ENCODE peak calls at places on chromosome 14, in eight cellular contexts. W, S, C, V, J, N, F and D are unnamed samples.

GRCh38 chr14:91171291-91171690 is 57.4 kb downstream of the DGLUCY start:
- DNase-seq in W (no peak), S (no peak), C (no peak), V (no peak), J (no peak), N (no peak), F (no peak), D (no peak)

GRCh38 chr14:100824156-100824555 is 1.8 kb upstream of the MEG3 start:
- DNase-seq in W (no peak), S (peak), C (no peak), V (no peak), J (no peak), N (peak), F (peak), D (peak)

GRCh38 chr14:21300892-21301291 is 21.0 kb downstream of the RPGRIP1 start:
- DNase-seq in W (no peak), S (no peak), C (no peak), V (peak), J (no peak), N (peak), F (peak), D (peak)

GRCh38 chr14:34250959-34251358 is 211.1 kb downstream of the SPTSSA start:
- DNase-seq in W (no peak), S (no peak), C (no peak), V (no peak), J (no peak), N (no peak), F (no peak), D (no peak)

GRCh38 chr14:99133563-99134332 is 138.2 kb downstream of the BCL11B start:
- DNase-seq in W (no peak), S (no peak), C (no peak), V (no peak), J (no peak), N (peak), F (peak), D (peak)

GRCh38 chr14:45135181-45135580 is 549 bp upstream of the FANCM start:
- DNase-seq in W (no peak), S (peak), C (no peak), V (no peak), J (no peak), N (no peak), F (no peak), D (peak)

GRCh38 chr14:72815459-72815858 is 78.4 kb downstream of the DPF3 start:
- DNase-seq in W (no peak), S (no peak), C (no peak), V (no peak), J (no peak), N (no peak), F (no peak), D (no peak)

GRCh38 chr14:50402965-50403364 is 6.3 kb upstream of the CDKL1 start:
- DNase-seq in W (no peak), S (no peak), C (no peak), V (no peak), J (no peak), N (no peak), F (no peak), D (no peak)

GRCh38 chr14:79986251-79986650 is 225.1 kb downstream of the DIO2 start:
- DNase-seq in W (no peak), S (no peak), C (no peak), V (no peak), J (no peak), N (no peak), F (no peak), D (no peak)

GRCh38 chr14:103618999-103619398 is 10.0 kb upstream of the KLC1 start:
- DNase-seq in W (no peak), S (no peak), C (no peak), V (no peak), J (peak), N (no peak), F (no peak), D (no peak)

GRCh38 chr14:64692597-64693350 is 11.4 kb upstream of the PLEKHG3 start:
- DNase-seq in W (no peak), S (no peak), C (no peak), V (no peak), J (no peak), N (no peak), F (no peak), D (no peak)

GRCh38 chr14:64769096-64770020 is 65.1 kb downstream of the PLEKHG3 start:
- DNase-seq in W (no peak), S (no peak), C (no peak), V (no peak), J (no peak), N (no peak), F (no peak), D (no peak)

GRCh38 chr14:96285667-96286066 is 29.7 kb downstream of the BDKRB1 start:
- DNase-seq in W (no peak), S (peak), C (no peak), V (no peak), J (peak), N (no peak), F (no peak), D (no peak)

GRCh38 chr14:31357279-31357678 is 63.1 kb downstream of the HEATR5A start:
- DNase-seq in W (no peak), S (no peak), C (no peak), V (no peak), J (no peak), N (no peak), F (no peak), D (no peak)

GRCh38 chr14:85595981-85596380 is 66.0 kb downstream of the FLRT2 start:
- DNase-seq in W (no peak), S (no peak), C (no peak), V (no peak), J (no peak), N (no peak), F (no peak), D (no peak)

GRCh38 chr14:60508707-60509437 is at the start of gene SIX6:
- DNase-seq in W (no peak), S (no peak), C (no peak), V (peak), J (no peak), N (peak), F (peak), D (peak)

GRCh38 chr14:76829016-76829365 is 2.8 kb downstream of the LRRC74A start:
- DNase-seq in W (no peak), S (no peak), C (no peak), V (no peak), J (no peak), N (no peak), F (no peak), D (peak)

GRCh38 chr14:60646202-60646886 is 2.9 kb downstream of the SIX1 start:
- DNase-seq in W (no peak), S (peak), C (no peak), V (peak), J (no peak), N (peak), F (peak), D (peak)

GRCh38 chr14:83548061-83548839 is 1981.7 kb upstream of the FLRT2 start:
- DNase-seq in W (no peak), S (peak), C (no peak), V (peak), J (peak), N (no peak), F (peak), D (peak)

GRCh38 chr14:54177861-54178591 is 218.8 kb upstream of the CDKN3 start:
- DNase-seq in W (no peak), S (no peak), C (no peak), V (no peak), J (peak), N (no peak), F (no peak), D (no peak)

GRCh38 chr14:96623676-96624484 is 121.7 kb downstream of the PAPOLA start:
- DNase-seq in W (no peak), S (no peak), C (no peak), V (no peak), J (no peak), N (peak), F (no peak), D (no peak)

GRCh38 chr14:61065671-61066070 is 84.6 kb downstream of the SLC38A6 start:
- DNase-seq in W (no peak), S (no peak), C (no peak), V (no peak), J (no peak), N (no peak), F (no peak), D (no peak)

GRCh38 chr14:42884100-42884499 is 1277.4 kb downstream of the LRFN5 start:
- DNase-seq in W (no peak), S (peak), C (no peak), V (no peak), J (peak), N (no peak), F (no peak), D (peak)

GRCh38 chr14:83870556-83870955 is 1659.4 kb upstream of the FLRT2 start:
- DNase-seq in W (no peak), S (no peak), C (no peak), V (no peak), J (no peak), N (no peak), F (no peak), D (no peak)

GRCh38 chr14:75647650-75648049 is 13.0 kb downstream of the ERG28 start:
- DNase-seq in W (no peak), S (peak), C (no peak), V (no peak), J (no peak), N (no peak), F (no peak), D (no peak)

GRCh38 chr14:58166005-58166983 is 14.3 kb upstream of the ARMH4 start:
- DNase-seq in W (peak), S (peak), C (peak), V (peak), J (peak), N (peak), F (peak), D (peak)

GRCh38 chr14:105146181-105146975 is 22.2 kb downstream of the JAG2 start:
- DNase-seq in W (no peak), S (no peak), C (no peak), V (no peak), J (no peak), N (peak), F (no peak), D (no peak)

GRCh38 chr14:39090548-39091111 is 12.4 kb downstream of the SEC23A start:
- DNase-seq in W (no peak), S (no peak), C (no peak), V (no peak), J (no peak), N (no peak), F (no peak), D (no peak)

GRCh38 chr14:91892918-91893527 is 25.7 kb upstream of the TC2N start:
- DNase-seq in W (peak), S (no peak), C (peak), V (peak), J (no peak), N (peak), F (peak), D (peak)

GRCh38 chr14:70755655-70756054 is 53.7 kb downstream of the MAP3K9 start:
- DNase-seq in W (no peak), S (no peak), C (no peak), V (no peak), J (no peak), N (no peak), F (no peak), D (no peak)

GRCh38 chr14:75821828-75822521 is 159.8 kb downstream of the TGFB3 start:
- DNase-seq in W (no peak), S (peak), C (peak), V (no peak), J (peak), N (no peak), F (no peak), D (no peak)

GRCh38 chr14:99348816-99349609 is 77.0 kb upstream of the BCL11B start:
- DNase-seq in W (no peak), S (no peak), C (no peak), V (no peak), J (no peak), N (no peak), F (no peak), D (no peak)

GRCh38 chr14:97946291-97946690 is 1149.1 kb downstream of the VRK1 start:
- DNase-seq in W (no peak), S (no peak), C (no peak), V (no peak), J (no peak), N (peak), F (peak), D (peak)

GRCh38 chr14:50321009-50321660 is 9.0 kb downstream of the DMAC2L start:
- DNase-seq in W (peak), S (peak), C (peak), V (no peak), J (peak), N (peak), F (peak), D (peak)

GRCh38 chr14:93206793-93207467 is at the start of the genes GON7 and UBR7:
- DNase-seq in W (peak), S (peak), C (peak), V (peak), J (peak), N (peak), F (peak), D (peak)

GRCh38 chr14:93214598-93214997 is 7.5 kb downstream of the UBR7 start:
- DNase-seq in W (no peak), S (no peak), C (no peak), V (no peak), J (no peak), N (no peak), F (no peak), D (no peak)

GRCh38 chr14:93207468-93208308 is 632 bp downstream of the UBR7 start:
- DNase-seq in W (peak), S (peak), C (no peak), V (peak), J (peak), N (no peak), F (peak), D (peak)

GRCh38 chr14:93212432-93212831 is 5.4 kb downstream of the UBR7 start:
- DNase-seq in W (no peak), S (no peak), C (no peak), V (no peak), J (no peak), N (no peak), F (no peak), D (no peak)
- H3K4me2 ChIP-seq in W (no peak), S (no peak), C (no peak), V (no peak), J (no peak), N (no peak), F (no peak), D (no peak)

GRCh38 chr14:102125546-102125945 is 14.2 kb upstream of the WDR20 start:
- DNase-seq in W (peak), S (no peak), C (no peak), V (no peak), J (no peak), N (no peak), F (peak), D (peak)
- H3K4me2 ChIP-seq in W (peak), S (no peak), C (no peak), V (no peak), J (no peak), N (no peak), F (peak), D (no peak)

GRCh38 chr14:35401422-35401729 is 3.2 kb downstream of the NFKBIA start:
- DNase-seq in W (no peak), S (no peak), C (no peak), V (no peak), J (no peak), N (no peak), F (no peak), D (no peak)
- H3K4me2 ChIP-seq in W (peak), S (peak), C (no peak), V (no peak), J (peak), N (no peak), F (no peak), D (no peak)

DNA sequence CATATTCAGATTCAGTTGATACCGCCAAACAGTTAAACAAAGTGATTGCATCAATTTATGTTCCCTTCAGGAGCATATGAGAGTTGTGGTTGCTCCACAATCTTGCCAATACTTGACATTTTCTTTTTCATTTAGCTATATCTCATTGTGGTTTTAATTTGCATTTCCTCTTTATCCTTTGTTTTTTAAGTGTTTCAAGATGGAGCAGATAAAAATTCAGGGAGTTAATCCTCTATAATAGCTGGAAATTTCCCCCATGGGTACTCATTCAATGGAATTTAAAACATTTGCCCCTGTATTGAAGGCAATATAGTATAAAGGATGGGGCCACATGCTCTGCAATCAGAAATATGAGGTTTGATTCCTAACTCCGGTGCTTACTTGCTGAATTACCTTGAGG is 1.1 kb upstream of the EXD2 start:
- DNase-seq in W (no peak), S (no peak), C (no peak), V (no peak), J (no peak), N (no peak), F (peak), D (peak)
- H3K4me2 ChIP-seq in W (peak), S (no peak), C (peak), V (no peak), J (no peak), N (no peak), F (peak), D (no peak)